ENCODE peak calls at places on chromosome 14, in five cellular contexts. F is NCI-H460; U is ELR; C is stimulated activated CD4-positive, alpha-beta T cell treated with anti-CD3 and anti-CD28 coated beads, Interleukin-12 subunit alpha, Interleukin-12 subunit beta, amount 100 ng/mL, for 24 hours; T is Calu3. A is an unnamed sample.

GRCh38 chr14:104643306-104643705 is 38.7 kb upstream of the TMEM179 start:
- DNase-seq in C (no peak), F (no peak), U (no peak), T (no peak), A (no peak)

GRCh38 chr14:105419305-105420091 is at the start of gene MTA1:
- DNase-seq in C (no peak), U (peak), T (peak), F (no peak), A (no peak)

GRCh38 chr14:100488057-100488456 is 99.2 kb downstream of the BEGAIN start:
- DNase-seq in T (no peak), U (no peak), C (no peak), F (no peak), A (no peak)

GRCh38 chr14:96189288-96189711 is 15.3 kb upstream of the BDKRB2 start:
- DNase-seq in U (peak), T (no peak), F (no peak), C (no peak), A (no peak)

GRCh38 chr14:66624319-66624937 is 116.5 kb downstream of the GPHN start:
- DNase-seq in F (peak), U (peak), C (no peak), T (peak), A (no peak)

GRCh38 chr14:36659822-36660735 is 1.6 kb upstream of the PAX9 start:
- DNase-seq in F (no peak), C (no peak), U (no peak), T (no peak), A (no peak)

GRCh38 chr14:100790785-100791667 is 34.9 kb upstream of the MEG3 start:
- DNase-seq in F (no peak), U (no peak), T (no peak), C (no peak), A (no peak)

GRCh38 chr14:96201157-96201556 is 3.5 kb upstream of the BDKRB2 start:
- DNase-seq in U (no peak), F (no peak), C (no peak), T (no peak), A (no peak)

GRCh38 chr14:89507521-89507920 is 90.5 kb upstream of the FOXN3 start:
- DNase-seq in T (peak), C (no peak), U (peak), F (peak), A (no peak)

A was measured in cardiac septum.